ENCODE peak calls at places on chromosomes 1 and 21, in four cellular contexts. F, U, P and B are unnamed samples.

GRCh38 chr1:94418664-94419655 is 771 bp downstream of the ABCD3 start:
- DNase-seq in P (peak), F (peak), U (peak), B (peak)

GRCh38 chr1:117821782-117822447 is 107.5 kb downstream of the GDAP2 start:
- DNase-seq in U (peak), P (no peak), F (peak), B (no peak)

GRCh38 chr1:25564777-25565176 is 21.4 kb downstream of the LDLRAP1 start:
- DNase-seq in F (no peak), P (no peak), U (no peak), B (no peak)

GRCh38 chr1:157219600-157219999 is 81.4 kb upstream of the ETV3 start:
- DNase-seq in P (no peak), F (no peak), U (no peak), B (no peak)

GRCh38 chr1:247857069-247857985 is at the start of gene TRIM58:
- DNase-seq in U (no peak), P (no peak), F (no peak), B (no peak)

GRCh38 chr1:37478890-37479254 is 4.5 kb downstream of the ZC3H12A start:
- DNase-seq in P (peak), U (peak), F (peak), B (no peak)

GRCh38 chr1:207007352-207008033 is 25.1 kb downstream of the C1orf116 start:
- DNase-seq in P (no peak), U (peak), F (peak), B (no peak)

GRCh38 chr1:50735443-50735842 is 224.6 kb downstream of the FAF1 start:
- DNase-seq in P (no peak), U (peak), F (peak), B (no peak)

GRCh38 chr1:116666090-116666489 is 1.4 kb downstream of the IGSF3 start:
- DNase-seq in U (peak), F (no peak), P (no peak), B (no peak)

GRCh38 chr1:154837679-154838171 is 32.4 kb downstream of the KCNN3 start:
- DNase-seq in P (no peak), U (no peak), F (no peak), B (peak)

GRCh38 chr1:51101976-51102375 is at the start of gene C1orf185:
- DNase-seq in P (no peak), F (no peak), U (no peak), B (no peak)

GRCh38 chr21:41664881-41665765 is 101.7 kb downstream of the RIPK4 start:
- DNase-seq in F (peak), U (peak), P (no peak), B (no peak)

GRCh38 chr1:184176058-184176457 is 124.5 kb downstream of the TSEN15 start:
- DNase-seq in F (no peak), P (no peak), U (no peak), B (no peak)

GRCh38 chr1:159817276-159818041 is 9.2 kb upstream of the SLAMF8 start:
- DNase-seq in P (no peak), F (peak), U (peak), B (no peak)

GRCh38 chr1:38129971-38130370 is 83.4 kb upstream of the POU3F1 start:
- DNase-seq in U (no peak), P (no peak), F (no peak), B (no peak)

GRCh38 chr21:45304945-45305344 is 17.2 kb upstream of the POFUT2 start:
- DNase-seq in P (peak), U (no peak), F (no peak), B (peak)

GRCh38 chr21:37338671-37339526 is 27.7 kb upstream of the DYRK1A start:
- DNase-seq in P (no peak), F (peak), U (peak), B (peak)

GRCh38 chr1:19087737-19088594 is 122.1 kb downstream of the UBR4 start:
- DNase-seq in P (no peak), U (no peak), F (no peak), B (no peak)

GRCh38 chr1:59520759-59521442 is 224.0 kb downstream of the FGGY start:
- DNase-seq in F (peak), U (no peak), P (no peak), B (peak)

GRCh38 chr1:2530501-2531361 is 668 bp upstream of the HES5 start:
- DNase-seq in F (no peak), P (no peak), U (peak), B (peak)

GRCh38 chr21:31347435-31348032 is 3.5 kb upstream of the TIAM1 start:
- DNase-seq in U (peak), P (no peak), F (peak), B (no peak)